ENCODE peak calls at places on chromosome X, in seven cellular contexts. Z is OCI-LY7, U is endodermal cell, J is right cardiac atrium, L is GM10248, I is omental fat pad, D is C1 segment of cervical spinal cord. F is an unnamed sample.

GRCh38 chrX:131650637-131651410 is 107.0 kb downstream of the OR13H1 start:
- DNase-seq in L (no peak), I (no peak), Z (no peak), U (no peak), J (no peak), D (no peak), F (no peak)

GRCh38 chrX:116726806-116727205 is 264.0 kb upstream of the CT83 start:
- DNase-seq in L (no peak), I (no peak), U (no peak), D (no peak), Z (no peak), J (no peak), F (no peak)

GRCh38 chrX:96564595-96564994 is 120.0 kb upstream of the DIAPH2 start:
- DNase-seq in Z (no peak), L (no peak), D (no peak), J (no peak), U (no peak), I (no peak), F (no peak)

GRCh38 chrX:47595701-47596655 is 13.7 kb downstream of the TIMP1 start:
- DNase-seq in J (no peak), D (no peak), L (no peak), I (no peak), Z (no peak), U (no peak), F (no peak)

GRCh38 chrX:120560405-120560841 is 339 bp downstream of the CUL4B start:
- DNase-seq in D (no peak), Z (peak; percentile 36), J (no peak), I (no peak), U (no peak), L (no peak), F (no peak)

GRCh38 chrX:103211012-103211715 is 3.7 kb upstream of the BEX4 start:
- DNase-seq in J (no peak), Z (peak; percentile 43), U (peak; percentile 83), I (no peak), L (peak; percentile 25), D (peak; percentile 1), F (peak; percentile 9)

GRCh38 chrX:21926527-21927278 is 13.8 kb upstream of the SMS start:
- DNase-seq in D (no peak), J (no peak), Z (no peak), I (no peak), U (no peak), L (peak; percentile 24), F (no peak)

GRCh38 chrX:136679581-136679980 is 31.6 kb downstream of the CD40LG start:
- DNase-seq in I (no peak), J (no peak), L (no peak), Z (no peak), D (no peak), U (no peak), F (no peak)

GRCh38 chrX:40143987-40144386 is 46.2 kb upstream of the BCOR start:
- DNase-seq in I (no peak), U (peak; percentile 38), J (no peak), Z (no peak), L (no peak), D (no peak), F (no peak)

GRCh38 chrX:72465882-72466281 is 106.8 kb downstream of the HDAC8 start:
- DNase-seq in U (no peak), Z (no peak), L (no peak), D (no peak), I (no peak), J (no peak), F (no peak)

GRCh38 chrX:136588060-136588459 is 56.0 kb downstream of the VGLL1 start:
- DNase-seq in U (no peak), I (no peak), D (no peak), L (peak; percentile 37), J (no peak), Z (no peak), F (no peak)

GRCh38 chrX:130091976-130092522 is 18.2 kb downstream of the ELF4 start:
- DNase-seq in L (peak; percentile 88), I (no peak), U (peak; percentile 72), D (peak; percentile 12), J (peak; percentile 80), Z (peak; percentile 88), F (no peak)

GRCh38 chrX:129737921-129738320 is 858 bp upstream of the XPNPEP2 start:
- DNase-seq in D (no peak), J (no peak), L (no peak), U (no peak), I (no peak), Z (peak; percentile 44), F (no peak)

GRCh38 chrX:109843963-109844751 is 111.1 kb upstream of the ACSL4 start:
- DNase-seq in U (no peak), I (no peak), D (peak; percentile 36), L (peak; percentile 28), Z (no peak), J (no peak), F (peak; percentile 1)

GRCh38 chrX:118189628-118190027 is 73.0 kb upstream of the KLHL13 start:
- DNase-seq in U (peak; percentile 44), D (no peak), I (no peak), L (no peak), J (no peak), Z (no peak), F (no peak)

GRCh38 chrX:40418413-40419195 is 162.2 kb upstream of the ATP6AP2 start:
- DNase-seq in U (no peak), L (no peak), J (no peak), I (no peak), Z (no peak), D (no peak), F (no peak)

GRCh38 chrX:54447461-54447860 is 7.3 kb downstream of the TSR2 start:
- DNase-seq in U (peak; percentile 71), I (no peak), L (no peak), Z (no peak), D (no peak), J (no peak), F (no peak)

GRCh38 chrX:56947695-56948094 is 47.6 kb downstream of the SPIN3 start:
- DNase-seq in L (no peak), J (no peak), D (no peak), Z (no peak), I (no peak), U (no peak), F (no peak)

GRCh38 chrX:15882704-15883539 is 28.3 kb upstream of the AP1S2 start:
- DNase-seq in Z (peak; percentile 26), D (no peak), L (no peak), J (no peak), U (no peak), I (no peak), F (no peak)